ENCODE peak calls at places on chromosomes 6 and 20, in ten cellular contexts. W is ovary, L is heart left ventricle, C is A549, Y is upper lobe of left lung, D is HCT116, V is stomach, E is H1, Z is lower leg skin, F is adrenal gland. R is an unnamed sample.

GRCh38 chr20:25218492-25218891 is 23.0 kb downstream of the ENTPD6 start:
- DNase-seq in Z (peak), Y (peak), W (no peak), E (no peak), V (peak), F (no peak), L (no peak), D (no peak), C (no peak), R (no peak)

GRCh38 chr6:137271245-137272183 is 52.3 kb upstream of the IFNGR1 start:
- DNase-seq in Z (no peak), F (no peak), W (no peak), C (peak), L (no peak), E (no peak), D (peak), Y (no peak), V (no peak), R (peak)

GRCh38 chr20:20668639-20669038 is 43.8 kb downstream of the RALGAPA2 start:
- DNase-seq in Z (no peak), L (no peak), V (no peak), D (no peak), F (no peak), W (no peak), E (no peak), C (no peak), Y (no peak), R (peak)

GRCh38 chr6:97085772-97086171 is 161.2 kb downstream of the KLHL32 start:
- DNase-seq in E (no peak), W (no peak), Z (no peak), V (no peak), Y (no peak), F (no peak), L (no peak), D (no peak), C (no peak), R (no peak)

GRCh38 chr6:143128346-143129015 is 67.8 kb downstream of the AIG1 start:
- DNase-seq in L (no peak), Y (no peak), W (no peak), F (no peak), D (no peak), C (no peak), Z (no peak), E (no peak), V (no peak), R (no peak)

GRCh38 chr20:41136336-41136694 is 1.0 kb upstream of the PLCG1 start:
- DNase-seq in V (no peak), E (no peak), L (no peak), W (no peak), Y (no peak), F (no peak), C (no peak), D (no peak), Z (no peak), R (no peak)

GRCh38 chr6:51432481-51432880 is 613.8 kb downstream of the TFAP2B start:
- DNase-seq in W (no peak), V (no peak), Y (no peak), D (no peak), L (no peak), E (no peak), Z (no peak), F (no peak), C (no peak), R (no peak)

GRCh38 chr6:138692978-138693909 is 80.3 kb upstream of the CCDC28A start:
- DNase-seq in V (peak), Y (peak), D (peak), F (peak), W (peak), C (peak), E (peak), Z (peak), L (peak), R (peak)

GRCh38 chr6:167968091-167968490 is 29.4 kb upstream of the KIF25 start:
- DNase-seq in E (peak), W (no peak), V (no peak), F (no peak), L (no peak), Z (no peak), C (peak), Y (no peak), D (peak), R (peak)

GRCh38 chr6:156519940-156520339 is 257.2 kb upstream of the ARID1B start:
- DNase-seq in Y (no peak), E (no peak), V (no peak), L (no peak), Z (no peak), F (no peak), D (no peak), W (no peak), C (no peak), R (no peak)

GRCh38 chr6:71531841-71532240 is 243.2 kb downstream of the OGFRL1 start:
- DNase-seq in W (no peak), D (no peak), L (no peak), C (no peak), Y (no peak), E (no peak), V (no peak), Z (no peak), F (no peak), R (no peak)

DNA sequence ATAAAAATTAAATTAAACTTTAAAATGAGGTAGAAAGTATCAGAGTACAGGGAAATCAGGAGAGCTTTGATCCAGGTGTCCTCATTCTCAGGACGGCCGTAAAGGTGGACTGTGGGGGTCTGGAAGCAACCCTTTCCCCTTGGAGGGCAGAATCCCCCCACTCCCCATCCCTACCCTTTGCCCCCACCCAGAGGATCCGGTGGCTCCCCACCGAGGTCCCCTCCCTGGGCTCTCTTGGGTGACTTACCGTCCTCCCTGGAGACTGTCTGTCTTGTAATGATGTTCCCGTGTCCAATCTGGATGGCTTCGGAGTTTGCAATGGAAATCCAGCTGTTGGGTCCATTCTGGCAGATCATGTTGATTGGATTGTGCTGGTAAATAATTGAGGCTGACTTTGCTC is 7.3 kb downstream of the ZBP1 start:
- DNase-seq in E (no peak), V (no peak), W (no peak), Z (peak), L (no peak), Y (no peak), D (no peak), C (no peak), F (no peak), R (no peak)
- TF ChIP-seq CTCF in E (no peak), V (no peak), W (no peak), Z (no peak), L (no peak), Y (no peak), D (no peak), C (no peak), F (no peak), R (no peak)

GRCh38 chr6:67886036-67886707 is 748.9 kb upstream of the ADGRB3 start:
- DNase-seq in C (no peak), Z (no peak), E (no peak), F (no peak), Y (no peak), L (no peak), V (no peak), W (no peak), D (no peak), R (no peak)
- TF ChIP-seq POLR2A in C (no peak), Z (no peak), E (no peak), F (no peak), Y (no peak), L (no peak), V (no peak), W (no peak), D (no peak), R (no peak)

GRCh38 chr20:38187512-38187911 is 22.4 kb upstream of the TGM2 start:
- DNase-seq in Z (peak), W (no peak), L (no peak), D (no peak), E (no peak), V (no peak), C (no peak), Y (no peak), F (no peak), R (no peak)
- TF ChIP-seq CTCF in Z (no peak), W (no peak), L (no peak), D (no peak), E (peak), V (no peak), C (no peak), Y (no peak), F (peak), R (no peak)

GRCh38 chr6:110430236-110430635 is 14.9 kb upstream of the DDO start:
- DNase-seq in Y (no peak), E (no peak), D (no peak), V (no peak), Z (no peak), W (no peak), L (no peak), F (no peak), C (no peak), R (no peak)
- TF ChIP-seq POLR2A in Y (no peak), E (no peak), D (no peak), V (no peak), Z (no peak), W (no peak), L (no peak), F (no peak), C (no peak), R (no peak)

DNA sequence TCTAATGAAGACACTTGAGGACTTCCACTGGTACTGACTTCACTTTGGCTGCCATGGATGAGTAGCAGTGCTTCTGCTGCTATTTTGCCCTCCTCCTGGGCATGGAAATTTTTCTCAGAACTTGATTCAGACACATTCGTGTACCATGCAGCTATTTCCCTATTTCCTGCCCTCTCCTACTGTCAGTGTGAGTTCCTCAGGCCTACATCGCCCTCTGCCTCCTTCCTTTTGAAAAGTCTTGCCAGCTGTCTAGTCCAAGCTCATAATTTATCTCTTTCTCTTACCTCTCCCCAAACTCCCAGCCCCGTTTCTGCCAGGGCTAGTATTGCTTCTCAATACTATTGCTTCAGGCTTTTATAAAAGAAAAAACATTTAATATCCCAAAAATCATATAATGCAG is 470.2 kb downstream of the ADGRB3 start:
- DNase-seq in D (no peak), C (no peak), V (no peak), L (no peak), F (no peak), Y (no peak), W (no peak), E (no peak), Z (no peak), R (no peak)
- TF ChIP-seq CTCF in D (no peak), C (no peak), V (no peak), L (no peak), F (no peak), Y (no peak), W (no peak), E (no peak), Z (no peak), R (no peak)

DNA sequence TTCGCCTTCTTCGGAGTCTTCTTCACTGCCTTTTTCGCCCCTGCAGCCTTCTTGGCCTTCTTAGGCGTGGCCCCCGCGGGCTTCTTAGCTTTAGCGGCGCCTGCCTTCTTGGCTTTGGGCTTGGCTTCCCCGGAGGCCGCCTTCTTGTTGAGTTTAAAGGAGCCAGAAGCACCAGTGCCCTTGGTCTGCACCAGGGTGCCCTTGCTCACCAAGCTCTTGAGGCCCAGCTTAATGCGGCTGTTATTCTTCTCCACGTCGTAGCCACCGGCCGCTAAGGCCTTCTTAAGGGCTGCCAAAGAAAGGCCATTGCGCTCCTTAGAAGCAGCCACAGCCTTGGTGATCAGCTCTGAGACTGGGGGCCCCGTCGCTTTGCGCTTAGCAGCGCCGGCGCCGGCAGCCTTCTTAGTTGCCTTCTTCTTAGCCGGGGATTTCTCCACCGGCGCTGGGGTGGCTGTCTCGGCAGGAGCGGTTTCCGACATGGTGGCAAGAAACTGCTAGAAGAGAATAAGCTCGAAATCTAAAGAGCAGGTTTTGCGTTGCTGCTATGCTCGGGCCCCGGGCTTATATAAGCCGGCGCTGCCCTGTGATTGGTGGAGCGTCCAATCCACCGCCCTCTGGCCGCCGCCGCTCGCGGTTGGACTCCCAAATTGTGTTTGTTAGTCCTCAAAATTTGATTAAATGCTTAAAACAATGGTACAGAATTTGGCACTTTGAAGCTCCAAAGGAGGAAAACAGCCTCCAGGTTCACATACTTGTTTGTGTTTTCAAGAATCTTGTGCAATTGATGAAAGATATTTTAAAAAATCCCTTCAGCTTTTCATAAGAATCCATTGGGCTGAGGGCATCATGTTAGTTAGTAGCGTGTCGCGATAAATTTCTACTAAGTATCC is 44.9 kb downstream of the OR2B2 start:
- DNase-seq in L (peak), D (no peak), Y (peak), Z (peak), C (no peak), E (peak), F (peak), V (peak), W (no peak), R (peak)
- TF ChIP-seq POLR2A in L (peak), D (no peak), Y (peak), Z (no peak), C (peak), E (peak), F (peak), V (peak), W (no peak), R (peak)